ENCODE peak calls at places on chromosomes 3 and 15, in six cellular contexts. U, J, L, N, B and I are unnamed samples. For H3K36me3 and H3K27me3, the result is how much of the 10 kb centered on the place peaks cover.

GRCh38 chr3:42122261-42123011 is 31.3 kb downstream of the TRAK1 start:
- DNase-seq in U (no peak), J (no peak), L (no peak), N (no peak), B (peak), I (no peak)

GRCh38 chr3:128581566-128581965 is 69.1 kb downstream of the RPN1 start:
- DNase-seq in U (no peak), J (no peak), L (no peak), N (no peak), B (no peak), I (no peak)

GRCh38 chr3:43784640-43785011 is 93.9 kb downstream of the ABHD5 start:
- DNase-seq in U (no peak), J (no peak), L (no peak), N (no peak), B (no peak), I (no peak)

GRCh38 chr15:80019168-80019745 is 40.2 kb upstream of the ZFAND6 start:
- DNase-seq in U (no peak), J (no peak), L (no peak), N (no peak), B (no peak), I (no peak)

GRCh38 chr3:10025205-10026083 is 793 bp upstream of the FANCD2 start:
- DNase-seq in U (no peak), J (no peak), L (no peak), N (no peak), B (no peak), I (no peak)

GRCh38 chr15:30997270-30997669 is 5.8 kb upstream of the MTMR10 start:
- DNase-seq in U (no peak), J (no peak), L (no peak), N (no peak), B (no peak), I (no peak)

GRCh38 chr15:62365795-62366442 is 200.8 kb upstream of the C2CD4B start:
- DNase-seq in U (no peak), J (no peak), L (no peak), N (no peak), B (peak), I (no peak)

GRCh38 chr3:8157640-8158039 is 344.0 kb upstream of the LMCD1 start:
- DNase-seq in U (no peak), J (no peak), L (no peak), N (no peak), B (no peak), I (no peak)

GRCh38 chr3:143236226-143236964 is 116.8 kb downstream of the CHST2 start:
- DNase-seq in U (no peak), J (no peak), L (no peak), N (no peak), B (no peak), I (no peak)

GRCh38 chr3:48472673-48472922 is 26.1 kb downstream of the ATRIP start:
- DNase-seq in U (no peak), J (no peak), L (no peak), N (no peak), B (no peak), I (peak)

GRCh38 chr3:173587055-173587454 is 189.5 kb downstream of the NLGN1 start:
- DNase-seq in U (no peak), J (no peak), L (no peak), N (no peak), B (no peak), I (no peak)
- H3K4me3 ChIP-seq in U (no peak), J (no peak), L (no peak), N (no peak), B (no peak), I (no peak)

DNA sequence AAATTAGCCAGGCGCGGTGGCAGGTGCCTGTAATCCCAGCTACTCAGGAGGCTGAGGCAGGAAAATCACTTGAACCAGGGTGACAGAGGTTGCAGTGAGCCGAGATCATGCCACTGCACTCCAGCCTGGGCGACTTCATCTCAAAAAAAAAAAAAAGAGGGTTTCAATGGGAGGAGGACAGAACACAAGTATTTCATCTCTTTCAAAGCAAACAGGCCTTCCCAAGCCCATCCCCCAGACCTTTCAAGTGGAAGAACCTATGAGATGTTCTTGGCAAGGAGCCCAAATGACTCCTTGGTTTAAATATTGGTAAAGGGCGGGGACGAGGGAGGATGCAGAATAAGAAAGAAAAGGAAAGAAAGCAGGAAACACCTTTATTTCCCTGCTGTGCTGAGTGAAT is 62.2 kb upstream of the MCF2L2 start:
- DNase-seq in U (no peak), J (no peak), L (peak), N (no peak), B (peak), I (no peak)
- H3K36me3 ChIP-seq in U (under half), J (under half), L (under half), N (under half), B (under half), I (under half)

GRCh38 chr3:149658444-149659172 is 783 bp upstream of the WWTR1 start:
- DNase-seq in U (peak), J (peak), L (peak), N (peak), B (peak), I (peak)

GRCh38 chr3:149655826-149656599 is 1.8 kb downstream of the WWTR1 start:
- DNase-seq in U (no peak), J (no peak), L (no peak), N (no peak), B (no peak), I (no peak)

GRCh38 chr3:149657796-149658443 is at the start of gene WWTR1:
- DNase-seq in U (peak), J (peak), L (peak), N (peak), B (peak), I (peak)

GRCh38 chr3:149659173-149659468 is 1.3 kb upstream of the WWTR1 start:
- DNase-seq in U (no peak), J (no peak), L (no peak), N (no peak), B (no peak), I (no peak)

DNA sequence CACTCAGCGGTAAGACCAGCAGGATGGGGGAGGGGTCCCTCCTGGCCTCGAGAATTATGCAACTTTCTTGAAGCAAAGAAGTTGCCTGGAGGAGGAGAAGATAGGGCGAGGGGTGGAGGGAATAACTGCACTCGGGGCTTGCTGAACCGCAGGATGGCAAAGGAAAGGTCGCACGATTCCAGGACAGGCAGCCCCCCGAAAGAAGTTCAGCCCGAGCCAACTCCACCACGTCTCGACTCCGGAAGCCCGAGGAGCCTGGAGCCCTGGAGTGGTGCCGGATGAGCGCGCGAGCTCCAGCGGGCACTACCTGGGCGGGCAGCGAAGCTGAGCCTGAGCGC is 398 bp downstream of the WWTR1 start:
- DNase-seq in U (no peak), J (no peak), L (peak), N (peak), B (no peak), I (peak)
- H3K27me3 ChIP-seq in U (half or more), J (under half), L (under half), N (under half), B (under half), I (under half)

DNA sequence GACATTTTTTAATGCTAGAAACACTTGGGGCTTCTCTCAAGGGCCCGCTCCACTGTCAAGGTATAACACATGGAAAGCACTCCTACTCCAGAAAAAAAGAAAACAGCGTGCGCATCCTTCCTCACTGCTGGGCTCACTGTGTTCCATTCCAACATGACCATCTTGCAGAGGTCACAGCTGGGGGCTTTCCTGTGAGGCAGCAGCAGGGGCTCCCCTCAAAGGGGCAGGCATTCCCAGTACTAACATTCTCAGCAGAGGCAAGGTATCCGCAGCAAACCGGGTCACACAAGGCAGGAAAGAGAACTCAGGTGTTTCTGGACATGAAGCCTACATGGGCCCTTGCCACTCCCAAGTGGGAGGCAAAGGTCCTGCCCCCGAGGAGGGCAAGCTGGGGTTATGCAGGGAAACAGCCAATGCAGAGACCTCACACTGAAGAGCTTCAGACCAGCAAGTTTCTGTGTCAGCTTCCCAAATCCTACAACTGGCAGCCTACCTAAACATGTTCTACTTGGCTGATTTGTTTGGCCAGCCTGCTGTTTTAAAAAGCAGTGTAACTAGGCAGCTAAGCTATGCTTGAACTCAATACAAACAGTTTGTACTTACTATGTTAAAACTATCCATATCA is 6.4 kb downstream of the BDH1 start:
- DNase-seq in U (no peak), J (no peak), L (peak), N (no peak), B (no peak), I (peak)
- H3K4me3 ChIP-seq in U (no peak), J (no peak), L (no peak), N (no peak), B (no peak), I (no peak)

DNA sequence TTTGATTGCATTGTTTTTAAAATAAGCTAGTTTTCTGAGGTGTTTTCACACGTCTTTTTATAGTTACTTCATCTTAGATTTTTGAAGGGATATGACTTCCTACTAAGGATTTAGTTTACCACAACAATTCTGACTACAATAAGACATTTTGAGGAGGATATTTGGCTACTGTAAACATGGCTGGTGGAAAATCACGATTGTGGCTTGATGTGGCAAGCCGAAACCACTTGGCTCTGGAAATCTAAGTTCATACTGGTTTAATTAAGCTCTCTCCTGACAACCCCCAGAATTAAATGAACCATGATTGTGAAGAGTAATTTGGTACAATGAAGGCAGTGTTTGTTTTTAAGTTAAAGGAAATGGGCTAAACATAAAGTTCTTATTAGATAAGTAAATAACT is 30.8 kb downstream of the ST3GAL6 start:
- DNase-seq in U (no peak), J (no peak), L (no peak), N (no peak), B (no peak), I (no peak)
- H3K36me3 ChIP-seq in U (under half), J (under half), L (under half), N (under half), B (under half), I (under half)

GRCh38 chr3:147354621-147355020 is 51.7 kb downstream of the ZIC4 start:
- DNase-seq in U (no peak), J (no peak), L (peak), N (no peak), B (no peak), I (no peak)

GRCh38 chr3:147355104-147355854 is 51.1 kb downstream of the ZIC4 start:
- DNase-seq in U (no peak), J (no peak), L (peak), N (no peak), B (no peak), I (no peak)

GRCh38 chr3:147356909-147357733 is 49.2 kb downstream of the ZIC4 start:
- DNase-seq in U (no peak), J (no peak), L (peak), N (no peak), B (no peak), I (no peak)

GRCh38 chr3:147358144-147358992 is 48.0 kb downstream of the ZIC4 start:
- DNase-seq in U (no peak), J (no peak), L (no peak), N (no peak), B (no peak), I (no peak)

DNA sequence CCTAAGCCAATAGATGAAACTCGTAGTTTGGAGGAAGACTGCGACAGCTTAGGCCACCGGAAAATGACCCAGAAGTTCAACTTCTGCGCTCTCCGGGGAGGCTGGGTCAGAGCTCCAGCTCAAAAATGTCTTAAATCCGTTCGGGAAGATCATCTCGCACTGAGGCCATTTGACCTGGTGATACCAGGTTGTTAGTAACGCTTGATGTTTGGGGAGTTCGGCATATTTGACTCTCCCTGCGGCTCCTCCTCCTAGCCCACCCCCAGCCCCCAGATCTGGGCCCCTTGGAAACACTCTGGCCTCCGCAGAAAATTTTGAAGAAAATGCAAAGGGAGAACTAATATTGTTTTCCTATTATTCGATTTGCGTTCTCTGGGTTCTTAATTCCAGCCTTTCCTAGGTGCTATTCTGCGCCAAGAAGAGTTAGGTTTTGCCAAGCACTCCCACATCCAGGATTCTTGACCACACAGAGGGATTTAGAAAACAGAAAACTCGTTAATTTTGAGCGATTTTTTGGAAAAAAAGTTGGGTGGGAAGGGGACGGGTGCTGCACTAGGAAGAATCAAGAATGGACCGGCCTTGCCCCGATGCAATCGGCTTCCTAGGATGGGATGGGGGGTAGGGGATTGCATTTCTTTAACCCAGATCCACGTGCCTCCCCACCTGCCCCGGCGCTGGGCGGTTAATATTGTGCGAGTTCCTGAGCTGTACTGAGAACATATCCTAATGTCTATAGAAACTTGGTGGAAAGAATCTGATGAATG is 50.0 kb downstream of the ZIC4 start:
- DNase-seq in U (no peak), J (no peak), L (peak), N (no peak), B (no peak), I (no peak)
- H3K27me3 ChIP-seq in U (half or more), J (under half), L (half or more), N (half or more), B (under half), I (half or more)

DNA sequence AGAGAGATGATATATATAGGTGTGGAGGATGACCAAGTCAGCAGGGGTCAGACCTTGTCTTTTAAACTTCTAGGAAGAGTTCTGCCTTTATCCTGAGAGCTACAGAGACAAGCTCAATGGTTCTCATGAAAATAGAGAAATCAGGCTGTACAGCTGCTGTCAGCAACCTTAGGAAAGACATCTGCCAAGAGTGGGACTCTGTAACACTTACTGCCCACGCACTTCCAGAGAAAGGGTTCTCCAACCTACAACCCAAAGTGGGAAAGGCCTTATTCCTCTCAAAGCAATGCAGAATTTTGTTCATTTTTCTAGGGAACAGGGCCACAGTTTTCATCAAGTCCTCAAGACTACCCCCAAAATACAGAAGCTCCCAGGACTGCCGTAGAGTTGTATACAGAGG is 138.7 kb downstream of the STT3B start:
- DNase-seq in U (no peak), J (no peak), L (no peak), N (no peak), B (no peak), I (no peak)
- H3K4me3 ChIP-seq in U (no peak), J (no peak), L (no peak), N (no peak), B (no peak), I (no peak)

GRCh38 chr3:120394343-120394742 is 45.2 kb upstream of the LRRC58 start:
- DNase-seq in U (no peak), J (no peak), L (no peak), N (no peak), B (no peak), I (no peak)
- H3K36me3 ChIP-seq in U (under half), J (under half), L (under half), N (under half), B (under half), I (under half)